ENCODE peak calls at places on chromosomes 5 and 9, in eight cellular contexts. R, J, G, S, D, U, L and F are unnamed samples. For H3K27me3 and H3K4me1, the result is how much of the 10 kb centered on the place peaks cover.

GRCh38 chr5:78751872-78752271 is 103.3 kb upstream of the LHFPL2 start:
- DNase-seq in R (no peak), J (no peak), G (no peak), S (no peak), D (no peak), U (no peak), L (no peak), F (no peak)

GRCh38 chr9:21831841-21832509 is 29.5 kb downstream of the MTAP start:
- DNase-seq in R (no peak), J (no peak), G (no peak), S (no peak), D (peak), U (no peak), L (no peak), F (no peak)

GRCh38 chr5:59423021-59423420 is 470.5 kb downstream of the PDE4D start:
- DNase-seq in R (no peak), J (no peak), G (no peak), S (no peak), D (no peak), U (no peak), L (no peak), F (no peak)

GRCh38 chr9:94993141-94993820 is 266.8 kb downstream of the AOPEP start:
- DNase-seq in R (no peak), J (no peak), G (no peak), S (no peak), D (no peak), U (no peak), L (no peak), F (no peak)

GRCh38 chr5:125023673-125024072 is 277.2 kb upstream of the ZNF608 start:
- DNase-seq in R (no peak), J (no peak), G (no peak), S (no peak), D (no peak), U (no peak), L (no peak), F (no peak)

GRCh38 chr9:112542893-112543292 is 56.3 kb downstream of the KIAA1958 start:
- DNase-seq in R (no peak), J (no peak), G (no peak), S (no peak), D (no peak), U (no peak), L (no peak), F (no peak)

GRCh38 chr9:94801685-94802084 is 75.2 kb downstream of the AOPEP start:
- DNase-seq in R (no peak), J (no peak), G (no peak), S (no peak), D (no peak), U (no peak), L (no peak), F (no peak)

GRCh38 chr5:151155777-151156731 is 1.5 kb downstream of the ANXA6 start:
- DNase-seq in R (no peak), J (peak), G (peak), S (peak), D (peak), U (peak), L (no peak), F (no peak)

GRCh38 chr9:137456864-137457405 is 2.2 kb downstream of the NSMF start:
- DNase-seq in R (no peak), J (no peak), G (no peak), S (peak), D (no peak), U (no peak), L (peak), F (no peak)

GRCh38 chr5:41636605-41637004 is 126.2 kb upstream of the PLCXD3 start:
- DNase-seq in R (no peak), J (peak), G (peak), S (no peak), D (peak), U (no peak), L (no peak), F (no peak)

GRCh38 chr5:76617675-76618074 is 5.5 kb downstream of the F2RL2 start:
- DNase-seq in R (no peak), J (no peak), G (no peak), S (no peak), D (no peak), U (no peak), L (no peak), F (no peak)

GRCh38 chr9:133060417-133060841 is 1.4 kb upstream of the CEL start:
- DNase-seq in R (no peak), J (no peak), G (peak), S (no peak), D (peak), U (no peak), L (no peak), F (no peak)

GRCh38 chr9:15578719-15579118 is 25.9 kb downstream of the CCDC171 start:
- DNase-seq in R (no peak), J (peak), G (no peak), S (no peak), D (no peak), U (peak), L (no peak), F (no peak)

GRCh38 chr9:30349526-30350513 is 2034.6 kb upstream of the ACO1 start:
- DNase-seq in R (no peak), J (no peak), G (no peak), S (no peak), D (no peak), U (no peak), L (peak), F (no peak)

GRCh38 chr9:136437839-136438547 is 1.7 kb downstream of the INPP5E start:
- DNase-seq in R (no peak), J (no peak), G (no peak), S (no peak), D (no peak), U (no peak), L (no peak), F (no peak)

GRCh38 chr9:33161011-33161588 is 6.0 kb downstream of the B4GALT1 start:
- DNase-seq in R (peak), J (peak), G (no peak), S (peak), D (peak), U (peak), L (peak), F (peak)

GRCh38 chr9:118271936-118272335 is 567.7 kb downstream of the TLR4 start:
- DNase-seq in R (no peak), J (no peak), G (no peak), S (no peak), D (no peak), U (no peak), L (no peak), F (no peak)

GRCh38 chr5:72346396-72346795 is 26.2 kb downstream of the PTCD2 start:
- DNase-seq in R (peak), J (peak), G (no peak), S (no peak), D (no peak), U (no peak), L (no peak), F (no peak)

GRCh38 chr9:131334568-131335105 is 45.1 kb downstream of the PLPP7 start:
- DNase-seq in R (no peak), J (no peak), G (no peak), S (peak), D (no peak), U (peak), L (peak), F (peak)

GRCh38 chr5:179870403-179870903 is 11.8 kb upstream of the MRNIP start:
- DNase-seq in R (peak), J (peak), G (no peak), S (no peak), D (peak), U (peak), L (peak), F (no peak)

GRCh38 chr5:151239237-151239861 is 13.6 kb upstream of the GM2A start:
- DNase-seq in R (peak), J (peak), G (peak), S (peak), D (peak), U (peak), L (peak), F (peak)

GRCh38 chr5:8184455-8185063 is 315.6 kb downstream of the MTRR start:
- DNase-seq in R (peak), J (peak), G (peak), S (no peak), D (peak), U (no peak), L (peak), F (no peak)

DNA sequence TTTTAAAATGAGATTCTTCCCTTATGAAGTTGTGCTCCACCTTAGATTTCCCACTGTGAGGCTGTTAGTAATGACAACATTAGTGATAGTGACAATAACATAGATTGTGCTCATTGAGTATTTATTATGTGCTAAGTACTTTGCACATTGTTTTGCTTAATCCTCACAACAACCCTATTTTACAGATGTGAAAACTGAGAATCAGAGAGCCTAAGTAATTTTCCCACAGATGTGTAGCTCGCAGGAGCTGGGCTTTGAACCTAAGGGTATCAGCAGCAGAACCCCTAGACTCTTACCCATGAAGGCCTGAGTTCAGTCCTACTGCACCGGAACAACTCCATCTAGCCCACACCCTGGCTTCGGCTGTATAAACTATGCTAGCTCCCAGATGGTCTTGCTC is 15.6 kb upstream of the ARAP3 start:
- DNase-seq in R (no peak), J (no peak), G (no peak), S (no peak), D (no peak), U (no peak), L (no peak), F (no peak)
- H3K27me3 ChIP-seq in R (under half), J (under half), G (under half), S (under half), D (under half), U (under half), L (under half), F (under half)

GRCh38 chr9:130184983-130185382 is 12.8 kb downstream of the NCS1 start:
- DNase-seq in R (no peak), J (no peak), G (no peak), S (no peak), D (peak), U (no peak), L (no peak), F (no peak)

GRCh38 chr9:130185494-130186005 is 13.3 kb downstream of the NCS1 start:
- DNase-seq in R (no peak), J (no peak), G (no peak), S (no peak), D (no peak), U (no peak), L (no peak), F (no peak)

GRCh38 chr9:130181645-130182044 is 9.4 kb downstream of the NCS1 start:
- DNase-seq in R (peak), J (peak), G (no peak), S (no peak), D (no peak), U (no peak), L (no peak), F (no peak)

GRCh38 chr9:130182090-130182909 is 10.1 kb downstream of the NCS1 start:
- DNase-seq in R (no peak), J (no peak), G (no peak), S (no peak), D (peak), U (no peak), L (no peak), F (no peak)

DNA sequence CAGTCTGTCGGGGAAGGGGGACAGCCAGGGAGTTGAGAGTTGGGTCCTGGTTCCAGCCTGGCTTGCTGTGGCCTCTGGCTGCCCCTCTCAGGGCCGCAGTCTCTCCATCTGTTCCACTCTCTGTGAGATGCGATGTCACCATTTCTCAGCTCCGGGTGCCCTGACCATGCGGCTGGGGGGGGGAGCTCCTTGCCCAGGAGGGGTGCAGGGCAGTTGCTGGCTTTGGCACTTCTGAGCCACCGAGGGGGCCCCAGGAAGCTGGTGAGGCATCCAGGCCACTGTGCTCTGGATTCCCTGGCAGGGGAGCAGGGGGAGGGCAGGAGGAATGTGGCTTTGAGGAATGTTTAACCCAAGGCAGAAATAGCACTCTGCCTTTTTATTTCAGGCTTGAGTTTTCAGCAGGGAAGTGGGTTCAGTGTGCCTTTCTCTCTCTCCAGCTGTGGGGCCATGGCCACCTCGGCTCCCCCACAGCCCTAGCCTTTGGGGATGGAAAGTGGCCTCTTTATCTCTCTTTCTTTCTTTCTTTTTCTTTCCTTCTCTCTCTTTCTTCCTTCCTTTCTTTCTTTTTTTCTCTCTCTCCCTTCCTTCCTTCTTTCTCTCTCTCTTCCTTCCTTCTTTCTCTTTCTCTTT is 11.0 kb downstream of the NCS1 start:
- DNase-seq in R (peak), J (peak), G (no peak), S (no peak), D (peak), U (no peak), L (no peak), F (no peak)
- H3K4me1 ChIP-seq in R (under half), J (half or more), G (under half), S (under half), D (under half), U (under half), L (under half), F (under half)

GRCh38 chr5:134586866-134587524 is 45.6 kb downstream of the SAR1B start:
- DNase-seq in R (peak), J (peak), G (peak), S (peak), D (peak), U (peak), L (peak), F (peak)
- H3K27ac ChIP-seq in R (no peak), J (peak), G (no peak), S (no peak), D (no peak), U (no peak), L (no peak), F (no peak)

GRCh38 chr5:128536229-128536860 is 1.7 kb downstream of the FBN2 start:
- DNase-seq in R (no peak), J (no peak), G (no peak), S (no peak), D (peak), U (no peak), L (no peak), F (no peak)

GRCh38 chr5:128537999-128538248 is at the start of gene FBN2:
- DNase-seq in R (no peak), J (no peak), G (no peak), S (no peak), D (no peak), U (no peak), L (no peak), F (no peak)

GRCh38 chr5:128538249-128539037 is 398 bp upstream of the FBN2 start:
- DNase-seq in R (no peak), J (peak), G (peak), S (peak), D (peak), U (peak), L (peak), F (no peak)

GRCh38 chr5:128537306-128537998 is 593 bp downstream of the FBN2 start:
- DNase-seq in R (no peak), J (no peak), G (peak), S (peak), D (peak), U (peak), L (peak), F (no peak)

DNA sequence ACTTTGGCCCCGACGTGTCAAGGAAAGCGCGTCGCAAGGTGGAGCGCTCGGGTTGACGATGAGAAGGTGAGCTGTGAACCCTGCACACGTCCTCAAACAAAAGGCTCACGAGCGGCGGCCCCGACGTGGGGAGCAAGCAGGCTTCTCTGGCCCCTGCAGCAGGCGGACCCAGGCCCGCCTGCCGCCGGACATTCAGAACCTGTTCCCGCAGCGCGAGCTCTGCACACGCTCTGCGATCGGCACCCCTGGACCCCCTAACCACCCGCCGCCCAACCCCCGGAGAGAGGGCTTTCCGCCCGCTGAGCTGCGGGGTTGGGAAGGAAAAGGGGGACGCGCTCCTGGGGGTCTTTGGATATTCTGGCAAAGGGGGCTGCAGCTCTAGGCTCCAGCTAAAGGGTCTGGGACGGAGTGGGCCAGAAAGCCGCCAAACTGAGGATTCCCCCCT is 1.2 kb downstream of the FBN2 start:
- DNase-seq in R (no peak), J (no peak), G (no peak), S (no peak), D (peak), U (no peak), L (no peak), F (no peak)
- H3K27me3 ChIP-seq in R (under half), J (under half), G (under half), S (under half), D (under half), U (under half), L (under half), F (under half)

GRCh38 chr5:168086104-168086610 is 205.3 kb upstream of the WWC1 start:
- DNase-seq in R (peak), J (peak), G (no peak), S (no peak), D (no peak), U (no peak), L (no peak), F (no peak)

GRCh38 chr5:168089201-168089887 is 202.1 kb upstream of the WWC1 start:
- DNase-seq in R (no peak), J (no peak), G (no peak), S (no peak), D (no peak), U (no peak), L (no peak), F (no peak)

GRCh38 chr5:168086736-168087135 is 204.7 kb upstream of the WWC1 start:
- DNase-seq in R (no peak), J (no peak), G (no peak), S (no peak), D (no peak), U (no peak), L (no peak), F (no peak)

GRCh38 chr5:168085321-168086040 is 206.0 kb upstream of the WWC1 start:
- DNase-seq in R (no peak), J (no peak), G (peak), S (no peak), D (no peak), U (no peak), L (no peak), F (no peak)

DNA sequence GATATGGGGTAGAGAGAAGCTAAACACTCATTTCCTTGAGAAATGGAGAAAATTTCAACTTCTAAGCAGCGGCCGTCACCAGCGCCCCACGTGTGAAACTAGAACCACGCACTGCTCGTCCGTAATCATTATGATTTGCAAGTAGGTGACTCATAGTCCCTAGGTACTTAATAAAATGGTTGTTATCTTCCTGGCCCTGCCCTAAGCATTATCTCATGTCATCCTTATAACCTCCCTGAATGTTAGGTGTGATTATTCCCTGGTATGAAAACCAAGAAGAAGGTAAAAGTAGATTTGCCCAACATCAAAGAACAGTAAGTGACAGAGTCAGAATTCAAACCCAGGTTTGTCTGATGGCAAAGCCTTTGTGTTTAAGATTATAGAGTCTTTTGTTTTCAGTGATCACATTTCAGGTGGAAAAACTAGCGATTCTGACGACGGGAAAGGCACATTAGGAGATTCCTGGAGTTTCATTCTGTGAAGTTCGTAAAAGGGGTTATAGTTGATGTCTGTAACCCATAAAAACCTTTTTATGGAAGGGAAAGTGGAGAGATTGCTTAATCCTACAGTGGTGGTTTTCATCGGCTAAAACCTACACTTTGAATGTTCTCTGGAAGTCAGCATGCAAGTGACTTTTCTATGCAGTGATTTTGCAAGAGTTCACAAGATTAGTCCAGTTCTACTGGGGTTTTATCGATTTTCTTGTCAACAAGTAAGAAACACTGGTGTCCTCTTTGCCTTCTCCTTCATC is 202.9 kb upstream of the WWC1 start:
- DNase-seq in R (no peak), J (no peak), G (no peak), S (no peak), D (no peak), U (no peak), L (no peak), F (no peak)
- H3K4me1 ChIP-seq in R (under half), J (under half), G (under half), S (under half), D (under half), U (under half), L (under half), F (under half)

GRCh38 chr5:139287890-139288635 is 5.5 kb upstream of the MATR3 start:
- DNase-seq in R (no peak), J (no peak), G (peak), S (no peak), D (no peak), U (no peak), L (no peak), F (no peak)
- H3K27ac ChIP-seq in R (no peak), J (no peak), G (no peak), S (no peak), D (no peak), U (no peak), L (no peak), F (no peak)

GRCh38 chr5:35761541-35761940 is 95.2 kb upstream of the IL7R start:
- DNase-seq in R (no peak), J (no peak), G (no peak), S (no peak), D (no peak), U (no peak), L (no peak), F (no peak)

GRCh38 chr5:35758151-35758724 is 98.5 kb upstream of the IL7R start:
- DNase-seq in R (no peak), J (no peak), G (no peak), S (no peak), D (no peak), U (no peak), L (no peak), F (no peak)

GRCh38 chr5:35762368-35762767 is 94.3 kb upstream of the IL7R start:
- DNase-seq in R (no peak), J (no peak), G (no peak), S (no peak), D (no peak), U (no peak), L (no peak), F (no peak)
- H3K27me3 ChIP-seq in R (under half), J (under half), G (under half), S (under half), D (under half), U (under half), L (under half), F (under half)